ENCODE peak calls at places on chromosomes 3 and 15, in ten cellular contexts. K is SW 1271; F is AG09309; U is WTC11; X is activated T-cell treated with anti-CD3 and anti-CD28 coated beads for 4 hours; A is fibroblast of mammary gland; R is CD4-positive, alpha-beta T cell; G is testis; H is endothelial cell of umbilical vein; Y is T-cell. V is an unnamed sample.

GRCh38 chr3:14467723-14468620 is 65.6 kb downstream of the SLC6A6 start:
- DNase-seq in F (no peak), R (peak), Y (peak), H (peak), G (peak), X (peak), U (peak), K (no peak), A (peak), V (peak)

GRCh38 chr3:69058180-69058946 is 6.2 kb upstream of the TMF1 start:
- DNase-seq in K (no peak), R (no peak), X (no peak), G (no peak), A (no peak), H (no peak), U (no peak), F (no peak), Y (no peak), V (no peak)

GRCh38 chr15:68843425-68844311 is 23.0 kb upstream of the ANP32A start:
- DNase-seq in K (no peak), A (peak), G (peak), H (peak), X (no peak), Y (no peak), F (no peak), R (no peak), U (peak), V (peak)

GRCh38 chr15:101010781-101011180 is 91.6 kb downstream of the LRRK1 start:
- DNase-seq in X (no peak), G (peak), Y (no peak), A (no peak), F (no peak), R (no peak), K (no peak), H (no peak), U (no peak), V (no peak)

GRCh38 chr3:154193174-154193573 is 72.0 kb downstream of the ARHGEF26 start:
- DNase-seq in U (no peak), K (no peak), A (peak), F (no peak), Y (no peak), H (no peak), R (no peak), X (no peak), G (no peak), V (no peak)

GRCh38 chr15:28955160-28955502 is 69.4 kb downstream of the APBA2 start:
- DNase-seq in U (no peak), H (no peak), X (no peak), R (no peak), F (peak), A (peak), Y (no peak), G (no peak), K (no peak), V (no peak)

GRCh38 chr3:12885585-12885934 is 44.2 kb upstream of the RPL32 start:
- DNase-seq in U (no peak), F (no peak), A (no peak), Y (no peak), R (no peak), G (no peak), K (no peak), X (no peak), H (no peak), V (no peak)

GRCh38 chr15:25793354-25794050 is 69.6 kb downstream of the ATP10A start:
- DNase-seq in G (no peak), R (no peak), K (no peak), F (no peak), H (no peak), U (no peak), X (no peak), A (no peak), Y (no peak), V (no peak)

GRCh38 chr3:64242435-64242834 is 17.2 kb upstream of the PRICKLE2 start:
- DNase-seq in G (no peak), R (no peak), K (no peak), F (no peak), X (no peak), U (no peak), A (no peak), Y (no peak), H (no peak), V (no peak)

GRCh38 chr3:161163297-161163696 is 57.8 kb upstream of the NMD3 start:
- DNase-seq in F (peak), G (no peak), A (peak), X (no peak), H (peak), U (no peak), Y (no peak), K (peak), R (no peak), V (peak)

GRCh38 chr15:57957113-57957512 is 108.4 kb downstream of the ALDH1A2 start:
- DNase-seq in F (no peak), X (no peak), K (no peak), U (no peak), A (no peak), R (no peak), H (no peak), Y (no peak), G (no peak), V (no peak)

GRCh38 chr3:16811950-16812349 is 72.8 kb upstream of the PLCL2 start:
- DNase-seq in A (no peak), R (no peak), K (no peak), U (no peak), Y (no peak), X (no peak), G (no peak), H (no peak), F (no peak), V (no peak)

GRCh38 chr15:59838900-59839299 is 149.8 kb upstream of the BNIP2 start:
- DNase-seq in F (no peak), Y (no peak), X (no peak), U (no peak), G (no peak), R (no peak), A (no peak), K (no peak), H (no peak), V (no peak)

GRCh38 chr15:71807125-71807629 is 3.2 kb upstream of the NR2E3 start:
- DNase-seq in K (no peak), X (no peak), Y (no peak), A (no peak), U (peak), H (no peak), R (no peak), F (no peak), G (no peak), V (no peak)

GRCh38 chr3:142502187-142502985 is 54.5 kb upstream of the XRN1 start:
- DNase-seq in K (no peak), A (no peak), H (no peak), Y (no peak), G (no peak), X (no peak), F (no peak), R (no peak), U (no peak), V (no peak)

GRCh38 chr3:100027321-100027720 is 87.0 kb downstream of the FILIP1L start:
- DNase-seq in Y (no peak), G (no peak), F (no peak), R (no peak), X (no peak), H (no peak), A (no peak), K (no peak), U (no peak), V (peak)

GRCh38 chr3:38573111-38573510 is 76.4 kb downstream of the SCN5A start:
- DNase-seq in Y (no peak), F (no peak), K (no peak), A (no peak), U (no peak), X (no peak), G (no peak), R (no peak), H (no peak), V (no peak)

GRCh38 chr15:64430000-64430735 is 30.2 kb upstream of the ZNF609 start:
- DNase-seq in K (no peak), G (peak), R (peak), A (peak), Y (peak), X (peak), U (peak), F (peak), H (peak), V (peak)

GRCh38 chr3:9499455-9500107 is 54.0 kb downstream of the LHFPL4 start:
- DNase-seq in K (no peak), X (no peak), H (no peak), A (no peak), Y (no peak), R (no peak), F (no peak), G (no peak), U (no peak), V (no peak)

V was measured in dermis blood vessel endothelial cell.